ENCODE peak calls at places on chromosomes 16 and 17, in seven cellular contexts. Q, N, U, K, S, V and H are unnamed samples. For H3K9me3, the result is how much of the 10 kb centered on the place peaks cover.

GRCh38 chr17:77887110-77887463 is 71.4 kb upstream of the TNRC6C start:
- DNase-seq in Q (no peak), N (no peak), U (no peak), K (no peak), S (no peak), V (no peak), H (no peak)

GRCh38 chr16:60367739-60368138 is 1633.6 kb upstream of the GOT2 start:
- DNase-seq in Q (no peak), N (no peak), U (no peak), K (no peak), S (no peak), V (no peak), H (no peak)

GRCh38 chr17:14971054-14971453 is 294.1 kb downstream of the PMP22 start:
- DNase-seq in Q (no peak), N (no peak), U (no peak), K (no peak), S (no peak), V (no peak), H (no peak)

GRCh38 chr17:18857864-18858566 is at the start of gene PRPSAP2:
- DNase-seq in Q (peak), N (peak), U (peak), K (peak), S (peak), V (peak), H (peak)

GRCh38 chr16:86375370-86375769 is 135.0 kb upstream of the FOXF1 start:
- DNase-seq in Q (no peak), N (no peak), U (no peak), K (no peak), S (peak), V (peak), H (peak)

GRCh38 chr17:36534117-36534880 is at the start of gene MYO19:
- DNase-seq in Q (peak), N (peak), U (peak), K (peak), S (peak), V (peak), H (peak)

GRCh38 chr17:50052241-50052788 is 3.6 kb upstream of the ITGA3 start:
- DNase-seq in Q (no peak), N (no peak), U (no peak), K (no peak), S (no peak), V (no peak), H (no peak)

GRCh38 chr16:19071811-19072777 is 4.7 kb downstream of the COQ7 start:
- DNase-seq in Q (peak), N (peak), U (peak), K (peak), S (peak), V (peak), H (peak)

GRCh38 chr17:63702223-63702577 is 2.3 kb upstream of the LIMD2 start:
- DNase-seq in Q (peak), N (no peak), U (peak), K (no peak), S (no peak), V (no peak), H (no peak)

GRCh38 chr16:47880653-47881052 is 275.1 kb downstream of the ABCC12 start:
- DNase-seq in Q (no peak), N (no peak), U (no peak), K (no peak), S (no peak), V (no peak), H (no peak)

GRCh38 chr16:64417711-64418227 is 704.1 kb downstream of the CDH11 start:
- DNase-seq in Q (no peak), N (no peak), U (no peak), K (no peak), S (peak), V (peak), H (peak)

GRCh38 chr16:23700509-23700908 is 12.5 kb downstream of the ERN2 start:
- DNase-seq in Q (peak), N (no peak), U (no peak), K (no peak), S (peak), V (no peak), H (no peak)

GRCh38 chr16:67294927-67295326 is 15.6 kb downstream of the PLEKHG4 start:
- DNase-seq in Q (no peak), N (no peak), U (no peak), K (no peak), S (peak), V (peak), H (no peak)

GRCh38 chr17:77476920-77477805 is 336.4 kb downstream of the SEC14L1 start:
- DNase-seq in Q (peak), N (peak), U (peak), K (no peak), S (peak), V (peak), H (peak)

GRCh38 chr16:67169642-67170167 is 633 bp upstream of the NOL3 start:
- DNase-seq in Q (peak), N (no peak), U (peak), K (peak), S (peak), V (no peak), H (no peak)

GRCh38 chr16:53866520-53866919 is 162.6 kb downstream of the FTO start:
- DNase-seq in Q (no peak), N (no peak), U (no peak), K (no peak), S (no peak), V (no peak), H (no peak)

GRCh38 chr16:28543072-28543471 is 4.3 kb upstream of the NUPR1 start:
- DNase-seq in Q (peak), N (peak), U (peak), K (no peak), S (no peak), V (no peak), H (no peak)

GRCh38 chr16:77385481-77385880 is 49.4 kb downstream of the ADAMTS18 start:
- DNase-seq in Q (no peak), N (no peak), U (no peak), K (no peak), S (no peak), V (no peak), H (no peak)

GRCh38 chr17:57257911-57258885 is 1.9 kb downstream of the MSI2 start:
- DNase-seq in Q (no peak), N (no peak), U (peak), K (no peak), S (peak), V (no peak), H (peak)

GRCh38 chr16:68319185-68319908 is 8.5 kb downstream of the PRMT7 start:
- DNase-seq in Q (no peak), N (no peak), U (no peak), K (no peak), S (no peak), V (peak), H (no peak)

GRCh38 chr16:61862756-61863155 is 173.5 kb downstream of the CDH8 start:
- DNase-seq in Q (no peak), N (no peak), U (no peak), K (no peak), S (no peak), V (no peak), H (no peak)

GRCh38 chr16:69486272-69486671 is 61.9 kb downstream of the CYB5B start:
- DNase-seq in Q (no peak), N (no peak), U (no peak), K (no peak), S (no peak), V (no peak), H (no peak)

GRCh38 chr17:80377798-80378197 is 37.2 kb upstream of the ENDOV start:
- DNase-seq in Q (no peak), N (no peak), U (no peak), K (no peak), S (no peak), V (no peak), H (no peak)

GRCh38 chr16:66300037-66300436 is 66.5 kb upstream of the CDH5 start:
- DNase-seq in Q (no peak), N (no peak), U (no peak), K (no peak), S (no peak), V (no peak), H (peak)

GRCh38 chr16:74296120-74296464 is 522 bp upstream of the PSMD7 start:
- DNase-seq in Q (no peak), N (no peak), U (peak), K (no peak), S (no peak), V (no peak), H (no peak)

GRCh38 chr17:74729866-74730265 is 7.2 kb upstream of the RAB37 start:
- DNase-seq in Q (no peak), N (no peak), U (no peak), K (no peak), S (no peak), V (no peak), H (no peak)

GRCh38 chr17:38877130-38877851 is 7.4 kb downstream of the LASP1 start:
- DNase-seq in Q (peak), N (no peak), U (peak), K (no peak), S (no peak), V (no peak), H (no peak)

GRCh38 chr17:79540306-79540705 is 70.5 kb downstream of the RBFOX3 start:
- DNase-seq in Q (no peak), N (no peak), U (no peak), K (no peak), S (no peak), V (no peak), H (no peak)

GRCh38 chr16:71937868-71938510 is 42.7 kb downstream of the IST1 start:
- DNase-seq in Q (no peak), N (no peak), U (no peak), K (no peak), S (no peak), V (no peak), H (no peak)

GRCh38 chr17:75733471-75733870 is 12.2 kb downstream of the ITGB4 start:
- DNase-seq in Q (no peak), N (no peak), U (no peak), K (no peak), S (no peak), V (no peak), H (peak)

GRCh38 chr17:58997756-58998553 is 108.7 kb downstream of the TRIM37 start:
- DNase-seq in Q (no peak), N (no peak), U (no peak), K (no peak), S (peak), V (peak), H (peak)

GRCh38 chr16:27230562-27230991 is 27.3 kb downstream of the KDM8 start:
- DNase-seq in Q (peak), N (no peak), U (no peak), K (no peak), S (no peak), V (no peak), H (no peak)

GRCh38 chr16:48124266-48124665 is 31.5 kb downstream of the ABCC12 start:
- DNase-seq in Q (no peak), N (no peak), U (no peak), K (no peak), S (no peak), V (no peak), H (peak)

GRCh38 chr16:74226361-74226979 is 70.1 kb upstream of the PSMD7 start:
- DNase-seq in Q (no peak), N (no peak), U (peak), K (peak), S (peak), V (peak), H (peak)

GRCh38 chr17:77571562-77571981 is 386.9 kb upstream of the TNRC6C start:
- DNase-seq in Q (no peak), N (no peak), U (no peak), K (no peak), S (peak), V (peak), H (no peak)

GRCh38 chr17:19570497-19571151 is 37.0 kb downstream of the SLC47A1 start:
- DNase-seq in Q (peak), N (no peak), U (no peak), K (no peak), S (no peak), V (no peak), H (no peak)

GRCh38 chr16:52611817-52612673 is 65.1 kb upstream of the TOX3 start:
- DNase-seq in Q (peak), N (peak), U (no peak), K (peak), S (no peak), V (no peak), H (no peak)

GRCh38 chr17:63675607-63676539 is 24.1 kb downstream of the LIMD2 start:
- DNase-seq in Q (peak), N (peak), U (no peak), K (peak), S (peak), V (peak), H (peak)

GRCh38 chr16:23435500-23435899 is 17.5 kb downstream of the COG7 start:
- DNase-seq in Q (peak), N (peak), U (peak), K (peak), S (peak), V (peak), H (peak)

GRCh38 chr17:45426561-45426960 is 6.1 kb downstream of the ARHGAP27 start:
- DNase-seq in Q (no peak), N (no peak), U (no peak), K (no peak), S (no peak), V (no peak), H (no peak)

GRCh38 chr17:45423936-45424335 is 8.7 kb downstream of the ARHGAP27 start:
- DNase-seq in Q (no peak), N (no peak), U (no peak), K (no peak), S (no peak), V (no peak), H (no peak)

GRCh38 chr17:45425984-45426413 is 6.7 kb downstream of the ARHGAP27 start:
- DNase-seq in Q (no peak), N (no peak), U (no peak), K (no peak), S (no peak), V (no peak), H (no peak)

GRCh38 chr17:45424769-45425124 is 7.9 kb downstream of the ARHGAP27 start:
- DNase-seq in Q (no peak), N (no peak), U (no peak), K (no peak), S (no peak), V (no peak), H (no peak)

DNA sequence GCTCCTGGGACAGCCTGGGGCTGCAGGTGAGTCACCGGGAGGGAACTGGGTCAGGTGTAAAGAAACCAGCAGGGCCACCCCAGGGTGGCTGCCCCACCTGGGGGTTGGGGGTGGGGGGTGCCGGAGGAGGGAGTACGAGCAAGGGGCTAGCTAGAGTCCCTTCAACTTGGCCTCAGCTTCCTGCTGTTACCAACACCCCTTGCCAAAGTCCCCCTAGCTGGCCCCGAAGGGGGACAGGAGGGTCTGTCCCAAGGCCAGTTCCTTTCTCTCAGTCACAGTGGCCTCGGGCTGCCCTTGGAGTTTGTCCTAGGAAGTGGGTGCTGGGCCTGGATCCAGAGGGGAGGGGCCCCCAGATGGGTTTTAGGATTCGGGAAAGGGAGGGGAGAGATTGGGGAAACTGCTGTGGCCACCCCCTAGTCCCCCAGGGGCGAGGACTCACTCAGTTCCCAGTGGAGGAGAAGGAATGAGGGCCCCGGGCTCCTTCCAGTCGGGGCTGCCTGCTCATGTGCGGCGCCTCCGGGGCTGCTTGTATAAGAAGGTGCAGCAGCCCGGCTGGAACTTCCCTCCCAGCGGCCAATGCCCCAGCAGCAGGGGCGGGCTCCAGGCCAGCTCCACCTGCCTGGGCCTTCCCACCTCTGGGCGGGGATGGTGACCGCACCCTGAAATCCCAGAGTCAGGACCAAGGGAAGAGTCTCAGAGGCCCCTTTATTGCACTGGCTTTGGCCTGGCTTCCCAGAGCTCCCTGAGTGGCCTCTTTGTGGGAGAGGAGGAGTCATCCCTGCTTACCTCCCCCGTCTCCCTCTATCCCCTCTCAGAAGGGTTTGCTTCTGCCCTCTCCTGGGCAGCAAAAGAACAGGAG is 7.3 kb downstream of the ARHGAP27 start:
- DNase-seq in Q (peak), N (peak), U (no peak), K (peak), S (peak), V (peak), H (peak)
- H3K4me3 ChIP-seq in Q (peak), N (no peak), U (no peak), K (peak), S (no peak), V (no peak), H (no peak)

DNA sequence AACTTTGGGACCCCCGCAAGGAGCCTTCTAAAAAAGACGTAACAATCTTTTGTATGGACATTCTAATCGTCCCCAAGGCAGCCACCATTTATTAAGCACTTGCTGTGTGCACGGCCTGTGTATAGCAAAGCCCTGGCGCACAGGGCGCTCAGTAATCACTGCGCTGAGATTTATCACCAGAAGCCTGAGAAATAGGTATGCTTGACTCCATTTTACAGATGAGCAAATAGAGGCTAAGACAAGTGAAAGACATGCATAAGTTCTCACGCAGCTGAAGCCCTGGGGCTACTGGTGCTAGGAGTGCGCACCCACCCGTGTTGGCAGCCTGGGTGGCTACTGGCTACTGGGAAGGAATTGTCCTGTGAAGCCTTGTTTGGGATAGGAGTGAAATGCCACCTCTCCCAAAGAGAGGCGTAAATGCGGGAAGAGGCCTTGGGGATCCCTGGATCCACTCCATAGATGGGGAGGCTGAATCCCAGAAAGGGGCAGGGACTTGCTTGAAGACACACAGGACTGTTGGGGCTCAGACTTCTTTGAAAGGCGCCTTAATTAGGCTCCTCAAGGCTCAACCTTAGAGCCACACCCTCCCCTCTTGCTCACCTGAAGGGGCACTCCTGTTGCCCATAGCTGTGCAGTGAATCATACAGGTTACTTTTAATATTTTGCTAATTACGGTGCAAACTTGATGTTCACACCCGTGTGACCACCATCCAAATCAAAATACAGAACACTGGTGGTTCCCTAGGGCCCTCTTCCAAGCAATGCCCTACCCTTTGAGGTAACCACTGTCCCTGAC is 634 bp upstream of the NATD1 start:
- DNase-seq in Q (no peak), N (no peak), U (no peak), K (no peak), S (no peak), V (no peak), H (no peak)
- H3K27ac ChIP-seq in Q (peak), N (peak), U (no peak), K (peak), S (no peak), V (peak), H (no peak)

DNA sequence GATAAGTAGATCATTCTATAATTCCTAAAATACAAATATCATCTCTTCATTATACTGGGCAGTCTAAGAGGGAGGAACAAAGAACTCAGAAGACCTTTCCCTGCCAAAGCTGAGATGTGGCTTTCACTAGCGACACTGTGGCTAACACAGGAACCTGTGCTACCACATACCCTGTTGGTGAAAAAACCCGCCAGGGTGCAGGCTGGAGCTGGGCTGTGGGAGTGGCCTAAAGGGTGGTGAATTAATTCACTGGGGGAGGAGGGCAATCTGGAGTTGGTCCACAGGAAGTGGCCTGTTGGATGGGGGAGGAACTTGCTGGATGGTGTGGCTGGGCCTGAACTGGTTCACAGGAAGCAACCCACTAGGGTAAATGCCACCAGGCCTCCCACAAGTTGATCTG is 7.4 kb downstream of the ZNF594 start:
- DNase-seq in Q (no peak), N (no peak), U (no peak), K (no peak), S (no peak), V (no peak), H (no peak)
- H3K9me3 ChIP-seq in Q (half or more), N (under half), U (half or more), K (half or more), S (under half), V (half or more), H (under half)

DNA sequence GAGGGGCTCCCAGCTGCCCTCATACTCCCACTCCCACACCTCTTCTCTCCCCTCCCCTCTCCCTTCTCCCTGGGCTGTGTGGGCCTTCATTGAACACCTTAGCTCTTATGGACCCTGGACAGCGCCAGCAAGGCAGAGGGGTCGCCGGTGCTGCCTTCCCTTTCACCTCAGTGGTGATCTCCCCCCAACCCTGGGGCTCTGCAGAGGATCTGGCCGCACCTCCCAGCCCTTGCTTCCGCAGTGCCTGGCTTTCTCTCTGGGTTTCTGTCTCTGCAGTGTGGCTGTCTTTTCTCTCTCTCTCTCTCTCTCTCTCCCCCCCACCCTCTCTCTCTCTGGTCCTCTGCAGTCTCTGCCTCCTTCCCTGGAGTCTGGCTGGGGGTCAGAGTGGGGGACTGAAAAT is 1.2 kb downstream of the SEZ6L2 start:
- DNase-seq in Q (no peak), N (no peak), U (no peak), K (no peak), S (no peak), V (no peak), H (no peak)
- H3K4me3 ChIP-seq in Q (no peak), N (no peak), U (no peak), K (no peak), S (no peak), V (no peak), H (no peak)

DNA sequence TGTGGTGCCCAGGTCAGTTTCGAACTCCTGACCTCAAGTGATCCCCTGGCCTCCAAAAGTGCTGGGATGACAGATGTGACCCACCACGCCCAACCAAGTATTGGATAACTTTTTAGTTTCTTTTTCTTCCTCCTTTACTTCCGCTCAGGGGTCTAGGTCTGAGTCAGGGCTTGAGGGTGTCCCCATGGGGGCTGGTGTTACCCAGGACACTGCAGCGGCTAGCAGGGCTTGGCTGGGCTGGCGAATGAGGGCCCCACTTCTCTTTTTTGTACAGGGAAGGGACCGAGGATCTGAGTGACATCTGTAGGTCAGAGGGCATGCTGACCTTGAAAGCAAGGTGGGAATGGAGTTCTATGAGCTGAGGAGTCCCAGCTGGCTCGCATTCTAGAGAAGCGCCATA is 24.9 kb downstream of the RAB11FIP3 start:
- DNase-seq in Q (no peak), N (no peak), U (peak), K (no peak), S (no peak), V (no peak), H (no peak)
- H3K27ac ChIP-seq in Q (no peak), N (peak), U (no peak), K (no peak), S (no peak), V (no peak), H (no peak)